ENCODE peak calls at places on chromosomes 6 and 20, in eight cellular contexts. K is activated CD4-positive, alpha-beta T cell treated with anti-CD3 and anti-CD28 coated beads for 36 hours; C is left lung; O is PC-3; L is CD4-positive, alpha-beta T cell; S is T-cell; A is activated CD8-positive, alpha-beta T cell treated with anti-CD3 and anti-CD28 coated beads, Interleukin-2, amount 10 ng/mL, durations not matched to agents 7 days and 5 days; X is upper lobe of right lung. B is an unnamed sample.

GRCh38 chr6:2658788-2659187 is 91.9 kb downstream of the MYLK4 start:
- ATAC-seq in K (peak; percentile 49), C (no peak), X (peak; percentile 70), L (no peak), S (no peak), O (peak; percentile 40), A (no peak), B (no peak)

GRCh38 chr20:50980071-50980681 is 21.6 kb downstream of the MOCS3 start:
- ATAC-seq in C (peak; percentile 69), A (no peak), L (no peak), K (peak; percentile 91), S (no peak), O (peak; percentile 75), X (peak; percentile 58), B (peak; percentile 87)

GRCh38 chr20:25481918-25482253 is 74.4 kb downstream of the GINS1 start:
- ATAC-seq in O (no peak), A (no peak), C (no peak), L (no peak), X (no peak), S (no peak), K (no peak), B (no peak)

GRCh38 chr6:133504761-133505160 is 263.6 kb downstream of the EYA4 start:
- ATAC-seq in K (no peak), A (no peak), O (no peak), X (no peak), L (no peak), S (no peak), C (no peak), B (no peak)

GRCh38 chr6:130577178-130577919 is 211.5 kb downstream of the TMEM200A start:
- ATAC-seq in L (peak; percentile 39), K (no peak), A (no peak), X (no peak), S (peak; percentile 27), O (no peak), C (no peak), B (no peak)

GRCh38 chr6:42124223-42124836 is 18.1 kb downstream of the C6orf132 start:
- ATAC-seq in X (peak; percentile 36), C (no peak), A (no peak), K (no peak), L (no peak), S (no peak), O (no peak), B (no peak)

GRCh38 chr6:140001005-140001404 is 626.6 kb upstream of the CITED2 start:
- ATAC-seq in O (no peak), C (no peak), A (no peak), L (no peak), X (no peak), K (no peak), S (no peak), B (no peak)

GRCh38 chr6:129672883-129673631 is 36.9 kb downstream of the ARHGAP18 start:
- ATAC-seq in C (peak; percentile 60), O (peak; percentile 82), A (peak; percentile 71), S (peak; percentile 55), X (no peak), L (peak; percentile 48), K (peak; percentile 69), B (peak; percentile 74)

GRCh38 chr20:1302578-1303541 is 26.1 kb downstream of the SDCBP2 start:
- ATAC-seq in X (no peak), K (no peak), S (peak; percentile 33), C (no peak), L (no peak), A (peak; percentile 41), O (no peak), B (no peak)

GRCh38 chr6:131917318-131917717 is 33.9 kb downstream of the CCN2 start:
- ATAC-seq in X (no peak), K (peak; percentile 19), S (no peak), C (no peak), A (peak; percentile 58), L (no peak), O (no peak), B (no peak)

GRCh38 chr6:25302677-25303128 is 23.5 kb downstream of the CARMIL1 start:
- ATAC-seq in S (no peak), L (no peak), K (peak; percentile 36), A (no peak), X (peak; percentile 94), C (peak; percentile 92), O (no peak), B (peak; percentile 96)

GRCh38 chr6:111777357-111777756 is 95.9 kb downstream of the FYN start:
- ATAC-seq in A (peak; percentile 32), C (no peak), X (no peak), L (peak; percentile 58), S (peak; percentile 57), O (no peak), K (peak; percentile 18), B (peak; percentile 31)

GRCh38 chr6:139422105-139423036 is 47.9 kb upstream of the CITED2 start:
- ATAC-seq in S (no peak), A (no peak), X (peak; percentile 61), L (no peak), O (no peak), C (peak; percentile 46), K (no peak), B (no peak)

GRCh38 chr20:39206899-39207564 is 244.9 kb downstream of the DHX35 start:
- ATAC-seq in K (no peak), A (no peak), X (peak; percentile 72), S (no peak), C (peak; percentile 81), L (no peak), O (no peak), B (no peak)

GRCh38 chr6:8506123-8506522 is 70.8 kb upstream of the SLC35B3 start:
- ATAC-seq in S (no peak), A (no peak), K (no peak), L (no peak), O (no peak), C (no peak), X (no peak), B (no peak)

GRCh38 chr6:144311361-144311760 is 26.2 kb downstream of the UTRN start:
- ATAC-seq in S (no peak), K (no peak), O (no peak), C (no peak), X (no peak), L (no peak), A (no peak), B (no peak)

GRCh38 chr6:154791561-154792317 is 58.5 kb downstream of the SCAF8 start:
- ATAC-seq in X (no peak), A (no peak), O (peak; percentile 60), S (no peak), C (no peak), L (no peak), K (no peak), B (peak; percentile 61)